ENCODE peak calls at places on chromosomes 3 and 15, in nine cellular contexts. O, D, L, V, S, Z, T, C and G are unnamed samples.

GRCh38 chr3:182889948-182890629 is 90.2 kb downstream of the DCUN1D1 start:
- DNase-seq in O (no peak), D (no peak), L (no peak), V (no peak), S (no peak), Z (no peak), T (no peak), C (no peak), G (no peak)

GRCh38 chr15:78075490-78076230 is 1.9 kb downstream of the TBC1D2B start:
- DNase-seq in O (peak), D (peak), L (no peak), V (no peak), S (no peak), Z (peak), T (peak), C (peak), G (peak)

GRCh38 chr3:10964537-10965167 is 27.9 kb upstream of the SLC6A1 start:
- DNase-seq in O (no peak), D (peak), L (no peak), V (no peak), S (no peak), Z (no peak), T (peak), C (no peak), G (peak)

GRCh38 chr3:99929409-99930139 is 111.9 kb downstream of the CMSS1 start:
- DNase-seq in O (no peak), D (no peak), L (no peak), V (no peak), S (no peak), Z (no peak), T (peak), C (peak), G (peak)

GRCh38 chr15:94538280-94538679 is 306.9 kb downstream of the MCTP2 start:
- DNase-seq in O (no peak), D (no peak), L (no peak), V (no peak), S (no peak), Z (no peak), T (no peak), C (no peak), G (no peak)

GRCh38 chr3:138493804-138494606 is 59.6 kb downstream of the ESYT3 start:
- DNase-seq in O (peak), D (no peak), L (no peak), V (no peak), S (no peak), Z (peak), T (peak), C (peak), G (no peak)

GRCh38 chr3:191331443-191331842 is 1.1 kb upstream of the UTS2B start:
- DNase-seq in O (no peak), D (no peak), L (no peak), V (no peak), S (no peak), Z (peak), T (peak), C (peak), G (no peak)

GRCh38 chr3:22730701-22731100 is 472.4 kb upstream of the UBE2E2 start:
- DNase-seq in O (no peak), D (no peak), L (no peak), V (no peak), S (no peak), Z (no peak), T (no peak), C (no peak), G (no peak)

GRCh38 chr3:142898346-142899213 is 9.7 kb upstream of the PCOLCE2 start:
- DNase-seq in O (no peak), D (no peak), L (no peak), V (no peak), S (no peak), Z (no peak), T (no peak), C (no peak), G (no peak)

GRCh38 chr3:99186016-99186415 is 284.5 kb upstream of the DCBLD2 start:
- DNase-seq in O (no peak), D (no peak), L (no peak), V (no peak), S (no peak), Z (no peak), T (no peak), C (no peak), G (no peak)

GRCh38 chr3:195011231-195011834 is 259.6 kb downstream of the XXYLT1 start:
- DNase-seq in O (no peak), D (no peak), L (no peak), V (no peak), S (no peak), Z (no peak), T (no peak), C (no peak), G (no peak)

GRCh38 chr15:67149859-67150824 is 84.7 kb downstream of the SMAD3 start:
- DNase-seq in O (peak), D (peak), L (no peak), V (no peak), S (peak), Z (peak), T (peak), C (peak), G (peak)

GRCh38 chr3:170437151-170437550 is 18.5 kb downstream of the CLDN11 start:
- DNase-seq in O (no peak), D (no peak), L (no peak), V (no peak), S (no peak), Z (no peak), T (no peak), C (no peak), G (peak)

GRCh38 chr3:139310474-139310933 is 33.3 kb upstream of the MRPS22 start:
- DNase-seq in O (peak), D (no peak), L (no peak), V (no peak), S (no peak), Z (peak), T (peak), C (peak), G (no peak)

GRCh38 chr3:9397911-9398714 is 698 bp downstream of the SETD5 start:
- DNase-seq in O (no peak), D (peak), L (no peak), V (no peak), S (peak), Z (peak), T (peak), C (peak), G (peak)

GRCh38 chr15:70528270-70528706 is 235.1 kb downstream of the UACA start:
- DNase-seq in O (no peak), D (no peak), L (peak), V (no peak), S (peak), Z (peak), T (peak), C (peak), G (no peak)

GRCh38 chr3:39136533-39137434 is 16.6 kb downstream of the CSRNP1 start:
- DNase-seq in O (no peak), D (no peak), L (no peak), V (no peak), S (no peak), Z (no peak), T (no peak), C (no peak), G (no peak)

GRCh38 chr3:179526989-179527391 is 35.7 kb upstream of the ACTL6A start:
- DNase-seq in O (peak), D (peak), L (no peak), V (peak), S (no peak), Z (peak), T (peak), C (peak), G (peak)

GRCh38 chr3:150385296-150386242 is 22.5 kb upstream of the TSC22D2 start:
- DNase-seq in O (no peak), D (no peak), L (no peak), V (no peak), S (no peak), Z (no peak), T (no peak), C (no peak), G (no peak)

GRCh38 chr3:107065094-107065861 is 312.0 kb upstream of the CCDC54 start:
- DNase-seq in O (no peak), D (peak), L (no peak), V (no peak), S (no peak), Z (no peak), T (peak), C (no peak), G (peak)